ENCODE peak calls at places on chromosomes 12 and 14, in nine cellular contexts. B is tibial nerve, D is heart left ventricle, L is GM12891, M is H1, R is sigmoid colon, X is A549, O is lower leg skin, H is testis. U is an unnamed sample.

GRCh38 chr12:128076188-128076587 is 190.8 kb upstream of the TMEM132C start:
- DNase-seq in B (no peak), D (no peak), L (no peak), M (no peak), R (no peak), X (no peak), O (peak; percentile 6), H (no peak), U (peak; percentile 57)

GRCh38 chr12:59304077-59304721 is 291.6 kb upstream of the SLC16A7 start:
- DNase-seq in B (no peak), D (no peak), L (no peak), M (no peak), R (no peak), X (no peak), O (no peak), H (no peak), U (no peak)

GRCh38 chr14:39264558-39264957 is 30.8 kb downstream of the MIA2 start:
- DNase-seq in B (no peak), D (no peak), L (no peak), M (no peak), R (no peak), X (no peak), O (no peak), H (no peak), U (no peak)

GRCh38 chr14:89252887-89253532 is 164.0 kb downstream of the FOXN3 start:
- DNase-seq in B (no peak), D (no peak), L (no peak), M (no peak), R (no peak), X (no peak), O (peak; percentile 60), H (no peak), U (no peak)

GRCh38 chr12:503111-503761 is 43.5 kb downstream of the B4GALNT3 start:
- DNase-seq in B (no peak), D (peak; percentile 38), L (no peak), M (no peak), R (no peak), X (no peak), O (peak; percentile 81), H (no peak), U (no peak)

GRCh38 chr12:69641546-69641945 is 30.8 kb upstream of the LRRC10 start:
- DNase-seq in B (no peak), D (no peak), L (no peak), M (no peak), R (no peak), X (no peak), O (no peak), H (no peak), U (no peak)

GRCh38 chr12:128570191-128571065 is 253.3 kb downstream of the SLC15A4 start:
- DNase-seq in B (no peak), D (no peak), L (no peak), M (no peak), R (no peak), X (no peak), O (no peak), H (no peak), U (no peak)

GRCh38 chr14:22460461-22461195 is 128.4 kb downstream of the DAD1 start:
- DNase-seq in B (no peak), D (no peak), L (no peak), M (no peak), R (no peak), X (no peak), O (no peak), H (no peak), U (no peak)

GRCh38 chr14:94591073-94591472 is 9.8 kb downstream of the SERPINA5 start:
- DNase-seq in B (no peak), D (no peak), L (no peak), M (no peak), R (no peak), X (no peak), O (no peak), H (no peak), U (no peak)

GRCh38 chr14:104724981-104725771 is 1.1 kb downstream of the ADSS1 start:
- DNase-seq in B (no peak), D (peak; percentile 86), L (no peak), M (peak; percentile 70), R (no peak), X (peak; percentile 59), O (no peak), H (peak; percentile 51), U (no peak)

GRCh38 chr12:22046968-22047390 is 961 bp downstream of the CMAS start:
- DNase-seq in B (no peak), D (no peak), L (no peak), M (no peak), R (no peak), X (no peak), O (no peak), H (no peak), U (no peak)

GRCh38 chr12:22048351-22049041 is 2.5 kb downstream of the CMAS start:
- DNase-seq in B (no peak), D (no peak), L (no peak), M (no peak), R (no peak), X (no peak), O (no peak), H (no peak), U (no peak)

GRCh38 chr12:22047495-22047894 is 1.5 kb downstream of the CMAS start:
- DNase-seq in B (no peak), D (no peak), L (no peak), M (no peak), R (no peak), X (no peak), O (no peak), H (no peak), U (no peak)

GRCh38 chr12:22043943-22044342 is 2.1 kb upstream of the CMAS start:
- DNase-seq in B (no peak), D (no peak), L (no peak), M (no peak), R (no peak), X (no peak), O (no peak), H (no peak), U (no peak)

GRCh38 chr12:22046090-22046967 is at the start of gene CMAS:
- DNase-seq in B (peak; percentile 62), D (peak; percentile 86), L (peak; percentile 75), M (peak; percentile 90), R (peak; percentile 89), X (peak; percentile 46), O (peak; percentile 95), H (peak; percentile 88), U (peak; percentile 64)
- TF ChIP-seq POLR2A in B (peak; percentile 25), D (peak; percentile 73), L (peak; percentile 45), M (peak; percentile 86), R (peak; percentile 36), X (peak; percentile 77), O (no peak), H (no peak), U (peak; percentile 80)

DNA sequence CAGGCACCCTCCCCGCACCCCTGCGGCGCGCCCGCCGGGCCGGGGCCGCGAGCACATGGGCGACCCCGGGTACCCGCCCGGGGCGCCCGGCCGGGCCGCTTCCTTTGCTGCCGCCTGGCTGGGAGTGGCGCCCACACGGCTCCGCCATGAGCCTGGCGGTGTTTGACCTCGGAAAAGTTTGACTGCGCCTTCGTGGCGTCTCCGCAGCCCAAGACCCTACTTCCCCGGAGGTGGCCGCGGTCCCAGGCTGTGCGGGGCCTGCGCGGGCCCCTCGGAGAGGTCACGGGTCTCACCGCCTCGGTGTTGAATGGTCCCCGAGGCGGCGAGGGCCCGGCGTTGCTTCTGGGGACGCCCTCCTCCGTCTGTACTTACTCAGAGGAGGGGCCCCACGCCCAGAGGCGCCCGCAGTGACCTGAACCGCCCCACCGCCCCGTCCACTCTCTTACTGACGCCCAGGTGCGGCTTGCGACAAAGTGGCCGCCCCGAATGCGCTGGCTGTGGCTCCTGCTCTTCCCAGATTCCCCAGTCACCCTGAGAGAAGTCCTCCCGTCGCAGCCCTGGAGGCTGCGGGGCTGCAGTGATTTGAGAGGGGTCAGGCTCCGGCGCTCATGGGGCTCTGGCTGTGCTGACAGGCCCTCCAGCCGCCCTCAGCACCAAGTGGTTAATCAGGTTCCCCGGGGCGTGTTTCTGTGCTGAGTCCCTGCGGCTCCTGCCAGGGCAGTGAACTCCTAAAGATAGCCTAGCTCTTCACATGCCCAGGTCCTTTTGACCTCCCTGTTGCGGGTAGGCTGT is 5.8 kb downstream of the KMT5A start:
- DNase-seq in B (no peak), D (peak; percentile 84), L (peak; percentile 55), M (peak; percentile 60), R (peak; percentile 68), X (peak; percentile 53), O (peak; percentile 89), H (peak; percentile 57), U (no peak)
- TF ChIP-seq POLR2A in B (no peak), D (peak; percentile 23), L (no peak), M (no peak), R (no peak), X (no peak), O (no peak), H (no peak), U (no peak)

GRCh38 chr12:119817944-119818343 is 59.2 kb downstream of the CIT start:
- DNase-seq in B (no peak), D (no peak), L (no peak), M (no peak), R (no peak), X (no peak), O (no peak), H (no peak), U (no peak)

GRCh38 chr12:119826661-119827435 is 50.3 kb downstream of the CIT start:
- DNase-seq in B (no peak), D (no peak), L (no peak), M (no peak), R (no peak), X (no peak), O (no peak), H (no peak), U (no peak)

GRCh38 chr12:119819322-119819721 is 57.8 kb downstream of the CIT start:
- DNase-seq in B (no peak), D (no peak), L (no peak), M (no peak), R (no peak), X (no peak), O (no peak), H (no peak), U (no peak)

GRCh38 chr12:119822046-119822445 is 55.1 kb downstream of the CIT start:
- DNase-seq in B (no peak), D (no peak), L (no peak), M (no peak), R (no peak), X (no peak), O (no peak), H (no peak), U (no peak)
- TF ChIP-seq POLR2A in B (no peak), D (no peak), L (no peak), M (no peak), R (no peak), X (no peak), O (no peak), H (no peak), U (no peak)

DNA sequence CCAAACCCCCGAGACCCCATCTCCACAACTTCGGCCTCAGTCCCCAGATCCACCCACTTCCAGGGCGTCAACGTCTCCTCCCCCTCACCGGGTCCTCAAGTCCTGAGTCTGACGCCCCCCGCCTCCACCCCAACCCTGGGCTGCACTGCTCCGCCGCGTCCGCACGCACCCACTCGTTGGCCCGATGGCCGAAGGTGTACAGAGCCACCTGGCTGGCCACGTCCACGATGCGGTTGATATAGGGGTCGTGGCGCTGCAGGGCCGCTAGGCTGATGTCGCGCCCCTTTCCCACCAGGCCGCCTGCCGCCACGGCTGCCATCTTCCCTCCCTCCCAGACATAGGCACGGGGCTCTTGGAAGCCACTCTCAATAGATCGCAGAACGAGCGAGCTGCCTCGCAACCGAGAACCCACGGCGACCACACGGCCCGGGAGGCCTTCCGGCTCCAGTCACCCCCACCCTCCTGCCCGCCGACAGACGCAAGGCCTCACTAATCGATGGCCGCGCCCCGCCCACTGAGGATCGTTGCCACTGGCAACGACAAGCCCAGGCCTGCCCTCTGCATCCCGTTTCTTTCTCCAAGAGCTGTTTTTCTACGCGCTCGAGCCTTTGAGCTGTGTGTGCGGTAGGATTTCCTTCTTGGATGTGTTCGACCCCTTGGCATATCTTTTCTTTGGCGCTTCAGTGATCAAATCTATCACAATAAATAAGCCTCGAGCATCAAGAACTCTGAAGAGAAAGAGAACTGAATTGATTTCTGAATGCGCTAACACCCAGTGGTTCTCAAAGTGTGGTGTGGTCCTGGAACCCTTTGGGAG is at the start of gene DCP1B:
- DNase-seq in B (peak; percentile 95), D (peak; percentile 97), L (peak; percentile 78), M (peak; percentile 93), R (peak; percentile 99), X (peak; percentile 77), O (peak; percentile 99), H (peak; percentile 98), U (peak; percentile 89)
- TF ChIP-seq POLR2A in B (peak; percentile 36), D (peak; percentile 58), L (peak; percentile 87), M (peak; percentile 80), R (peak; percentile 90), X (peak; percentile 88), O (no peak), H (no peak), U (peak; percentile 68)

U was measured in H54.